ENCODE peak calls at places on chromosome 19, in ten cellular contexts. X is HEK293T; C is natural killer cell treated with Interleukin-12 subunit alpha and Interleukin-12 subunit beta and Interleukin-15 and Interleukin-18, amount 100 ng/mL, for 72 hours; Z is naive B cell; Q is substantia nigra; G is WTC11; M is T-helper 9 cell; U is choroid plexus epithelial cell; W is GM18507; A is hepatic stellate cell. Y is an unnamed sample.
A peak's percentile ranks its signal among the peaks of the same experiment; 100 is the strongest.

GRCh38 chr19:55042688-55043087 is 4.6 kb upstream of the GP6 start:
- DNase-seq in X (no peak), C (no peak), Z (no peak), Q (no peak), G (no peak), M (no peak), U (no peak), W (no peak), A (no peak), Y (no peak)

GRCh38 chr19:58571575-58571947 is 1.6 kb downstream of the MZF1 start:
- DNase-seq in X (no peak), C (peak; percentile 42), Z (no peak), Q (no peak), G (peak; percentile 1), M (no peak), U (no peak), W (no peak), A (no peak), Y (no peak)

GRCh38 chr19:10013316-10013715 is at the start of gene RDH8:
- DNase-seq in X (no peak), C (no peak), Z (no peak), Q (no peak), G (no peak), M (no peak), U (no peak), W (no peak), A (no peak), Y (no peak)

GRCh38 chr19:47520839-47521238 is 6.0 kb upstream of the NAPA start:
- DNase-seq in X (no peak), C (no peak), Z (no peak), Q (no peak), G (no peak), M (no peak), U (no peak), W (no peak), A (no peak), Y (no peak)

GRCh38 chr19:39805120-39805519 is 26.5 kb downstream of the LEUTX start:
- DNase-seq in X (no peak), C (no peak), Z (no peak), Q (no peak), G (no peak), M (no peak), U (peak; percentile 30), W (no peak), A (no peak), Y (no peak)

GRCh38 chr19:38634757-38635482 is 12.5 kb upstream of the ACTN4 start:
- DNase-seq in X (peak; percentile 78), C (peak; percentile 76), Z (peak; percentile 71), Q (peak; percentile 62), G (peak; percentile 84), M (peak; percentile 70), U (peak; percentile 69), W (peak; percentile 58), A (peak; percentile 79), Y (peak; percentile 62)

GRCh38 chr19:42433503-42434260 is 6.5 kb upstream of the LIPE start:
- DNase-seq in X (peak; percentile 71), C (no peak), Z (peak; percentile 39), Q (peak; percentile 78), G (peak; percentile 85), M (peak; percentile 65), U (peak; percentile 63), W (no peak), A (peak; percentile 42), Y (peak; percentile 57)

GRCh38 chr19:11152318-11153062 is 3.1 kb downstream of the SPC24 start:
- DNase-seq in X (no peak), C (no peak), Z (no peak), Q (peak; percentile 33), G (no peak), M (no peak), U (peak; percentile 90), W (no peak), A (peak; percentile 43), Y (no peak)

GRCh38 chr19:18931316-18932162 is 9.5 kb downstream of the HOMER3 start:
- DNase-seq in X (no peak), C (no peak), Z (no peak), Q (no peak), G (peak; percentile 21), M (no peak), U (no peak), W (no peak), A (no peak), Y (no peak)

GRCh38 chr19:54959840-54960239 is 6.3 kb upstream of the NLRP2 start:
- DNase-seq in X (no peak), C (no peak), Z (peak; percentile 69), Q (no peak), G (no peak), M (no peak), U (no peak), W (no peak), A (no peak), Y (no peak)

Y was measured in effector CD4-positive, alpha-beta T cell.